ENCODE peak calls at places on chromosome 17, in ten cellular contexts. One of them, this sample, is unnamed.

GRCh38 chr17:78779848-78780247 is 2.2 kb downstream of the CYTH1 start:
- DNase-seq in sciatic nerve: no peak
- DNase-seq in choroid plexus epithelial cell: no peak
- DNase-seq in AG08396: no peak
- DNase-seq in NCI-H460: no peak
- DNase-seq in body of pancreas: peak
- DNase-seq in NCI-H187 treated with DMSO at 0.1 percent for 48 hours: peak
- DNase-seq in DMS79 treated with DMSO at 0.1 percent for 48 hours: peak
- DNase-seq in uterus: no peak
- DNase-seq in activated CD8-positive, alpha-beta T cell treated with anti-CD3 and anti-CD28 coated beads for 36 hours: peak
- DNase-seq in this sample: no peak

GRCh38 chr17:68707032-68707431 is 105.9 kb upstream of the FAM20A start:
- DNase-seq in DMS79 treated with DMSO at 0.1 percent for 48 hours: no peak
- DNase-seq in AG08396: peak
- DNase-seq in body of pancreas: peak
- DNase-seq in sciatic nerve: no peak
- DNase-seq in uterus: no peak
- DNase-seq in choroid plexus epithelial cell: peak
- DNase-seq in activated CD8-positive, alpha-beta T cell treated with anti-CD3 and anti-CD28 coated beads for 36 hours: no peak
- DNase-seq in NCI-H460: no peak
- DNase-seq in NCI-H187 treated with DMSO at 0.1 percent for 48 hours: no peak
- DNase-seq in this sample: peak

GRCh38 chr17:62101090-62101489 is 36.0 kb upstream of the MED13 start:
- DNase-seq in NCI-H187 treated with DMSO at 0.1 percent for 48 hours: no peak
- DNase-seq in uterus: no peak
- DNase-seq in NCI-H460: no peak
- DNase-seq in sciatic nerve: no peak
- DNase-seq in AG08396: no peak
- DNase-seq in choroid plexus epithelial cell: no peak
- DNase-seq in body of pancreas: no peak
- DNase-seq in activated CD8-positive, alpha-beta T cell treated with anti-CD3 and anti-CD28 coated beads for 36 hours: no peak
- DNase-seq in DMS79 treated with DMSO at 0.1 percent for 48 hours: no peak
- DNase-seq in this sample: peak

GRCh38 chr17:15213381-15214087 is 51.6 kb downstream of the PMP22 start:
- DNase-seq in activated CD8-positive, alpha-beta T cell treated with anti-CD3 and anti-CD28 coated beads for 36 hours: peak
- DNase-seq in DMS79 treated with DMSO at 0.1 percent for 48 hours: no peak
- DNase-seq in NCI-H187 treated with DMSO at 0.1 percent for 48 hours: no peak
- DNase-seq in sciatic nerve: no peak
- DNase-seq in NCI-H460: peak
- DNase-seq in choroid plexus epithelial cell: peak
- DNase-seq in body of pancreas: no peak
- DNase-seq in uterus: no peak
- DNase-seq in AG08396: no peak
- DNase-seq in this sample: peak

GRCh38 chr17:80482555-80483308 is 6.3 kb upstream of the NPTX1 start:
- DNase-seq in uterus: no peak
- DNase-seq in DMS79 treated with DMSO at 0.1 percent for 48 hours: no peak
- DNase-seq in activated CD8-positive, alpha-beta T cell treated with anti-CD3 and anti-CD28 coated beads for 36 hours: no peak
- DNase-seq in body of pancreas: no peak
- DNase-seq in sciatic nerve: no peak
- DNase-seq in choroid plexus epithelial cell: peak
- DNase-seq in NCI-H460: no peak
- DNase-seq in NCI-H187 treated with DMSO at 0.1 percent for 48 hours: no peak
- DNase-seq in AG08396: no peak
- DNase-seq in this sample: no peak

GRCh38 chr17:76934561-76935320 is 66.5 kb downstream of the MGAT5B start:
- DNase-seq in uterus: no peak
- DNase-seq in NCI-H460: no peak
- DNase-seq in DMS79 treated with DMSO at 0.1 percent for 48 hours: no peak
- DNase-seq in AG08396: no peak
- DNase-seq in body of pancreas: no peak
- DNase-seq in choroid plexus epithelial cell: no peak
- DNase-seq in activated CD8-positive, alpha-beta T cell treated with anti-CD3 and anti-CD28 coated beads for 36 hours: no peak
- DNase-seq in sciatic nerve: no peak
- DNase-seq in NCI-H187 treated with DMSO at 0.1 percent for 48 hours: no peak
- DNase-seq in this sample: no peak

GRCh38 chr17:50867856-50868438 is 1.8 kb upstream of the TOB1 start:
- DNase-seq in DMS79 treated with DMSO at 0.1 percent for 48 hours: no peak
- DNase-seq in sciatic nerve: no peak
- DNase-seq in AG08396: no peak
- DNase-seq in body of pancreas: no peak
- DNase-seq in uterus: no peak
- DNase-seq in choroid plexus epithelial cell: no peak
- DNase-seq in NCI-H460: no peak
- DNase-seq in NCI-H187 treated with DMSO at 0.1 percent for 48 hours: no peak
- DNase-seq in activated CD8-positive, alpha-beta T cell treated with anti-CD3 and anti-CD28 coated beads for 36 hours: no peak
- DNase-seq in this sample: no peak

GRCh38 chr17:15371731-15372130 is 30.3 kb upstream of the TEKT3 start:
- DNase-seq in body of pancreas: no peak
- DNase-seq in choroid plexus epithelial cell: no peak
- DNase-seq in NCI-H460: no peak
- DNase-seq in AG08396: no peak
- DNase-seq in activated CD8-positive, alpha-beta T cell treated with anti-CD3 and anti-CD28 coated beads for 36 hours: no peak
- DNase-seq in NCI-H187 treated with DMSO at 0.1 percent for 48 hours: no peak
- DNase-seq in sciatic nerve: no peak
- DNase-seq in DMS79 treated with DMSO at 0.1 percent for 48 hours: no peak
- DNase-seq in uterus: no peak
- DNase-seq in this sample: no peak

GRCh38 chr17:29594441-29595090 is 1.6 kb downstream of the ANKRD13B start:
- DNase-seq in AG08396: no peak
- DNase-seq in activated CD8-positive, alpha-beta T cell treated with anti-CD3 and anti-CD28 coated beads for 36 hours: no peak
- DNase-seq in NCI-H187 treated with DMSO at 0.1 percent for 48 hours: no peak
- DNase-seq in DMS79 treated with DMSO at 0.1 percent for 48 hours: no peak
- DNase-seq in NCI-H460: no peak
- DNase-seq in body of pancreas: no peak
- DNase-seq in sciatic nerve: peak
- DNase-seq in uterus: peak
- DNase-seq in choroid plexus epithelial cell: no peak
- DNase-seq in this sample: no peak

GRCh38 chr17:45579529-45580495 is 89.3 kb upstream of the PLEKHM1 start:
- DNase-seq in activated CD8-positive, alpha-beta T cell treated with anti-CD3 and anti-CD28 coated beads for 36 hours: no peak
- DNase-seq in body of pancreas: no peak
- DNase-seq in NCI-H460: no peak
- DNase-seq in sciatic nerve: no peak
- DNase-seq in uterus: no peak
- DNase-seq in choroid plexus epithelial cell: no peak
- DNase-seq in AG08396: no peak
- DNase-seq in DMS79 treated with DMSO at 0.1 percent for 48 hours: no peak
- DNase-seq in NCI-H187 treated with DMSO at 0.1 percent for 48 hours: no peak
- DNase-seq in this sample: peak

GRCh38 chr17:4485676-4486646 is 12.7 kb upstream of the SPNS2 start:
- DNase-seq in NCI-H187 treated with DMSO at 0.1 percent for 48 hours: no peak
- DNase-seq in DMS79 treated with DMSO at 0.1 percent for 48 hours: no peak
- DNase-seq in AG08396: no peak
- DNase-seq in body of pancreas: no peak
- DNase-seq in activated CD8-positive, alpha-beta T cell treated with anti-CD3 and anti-CD28 coated beads for 36 hours: peak
- DNase-seq in uterus: no peak
- DNase-seq in NCI-H460: no peak
- DNase-seq in choroid plexus epithelial cell: no peak
- DNase-seq in sciatic nerve: no peak
- DNase-seq in this sample: no peak

GRCh38 chr17:7191069-7191468 is 11.9 kb upstream of the ASGR1 start:
- DNase-seq in sciatic nerve: no peak
- DNase-seq in uterus: no peak
- DNase-seq in NCI-H187 treated with DMSO at 0.1 percent for 48 hours: no peak
- DNase-seq in choroid plexus epithelial cell: no peak
- DNase-seq in AG08396: no peak
- DNase-seq in DMS79 treated with DMSO at 0.1 percent for 48 hours: no peak
- DNase-seq in NCI-H460: no peak
- DNase-seq in activated CD8-positive, alpha-beta T cell treated with anti-CD3 and anti-CD28 coated beads for 36 hours: no peak
- DNase-seq in body of pancreas: no peak
- DNase-seq in this sample: no peak

GRCh38 chr17:78442648-78443128 is 64.2 kb downstream of the PGS1 start:
- DNase-seq in DMS79 treated with DMSO at 0.1 percent for 48 hours: no peak
- DNase-seq in choroid plexus epithelial cell: peak
- DNase-seq in AG08396: peak
- DNase-seq in activated CD8-positive, alpha-beta T cell treated with anti-CD3 and anti-CD28 coated beads for 36 hours: no peak
- DNase-seq in NCI-H460: peak
- DNase-seq in sciatic nerve: peak
- DNase-seq in uterus: peak
- DNase-seq in NCI-H187 treated with DMSO at 0.1 percent for 48 hours: no peak
- DNase-seq in body of pancreas: peak
- DNase-seq in this sample: no peak

GRCh38 chr17:73203788-73204479 is 11.1 kb downstream of the COG1 start:
- DNase-seq in NCI-H460: no peak
- DNase-seq in body of pancreas: no peak
- DNase-seq in DMS79 treated with DMSO at 0.1 percent for 48 hours: no peak
- DNase-seq in uterus: no peak
- DNase-seq in NCI-H187 treated with DMSO at 0.1 percent for 48 hours: no peak
- DNase-seq in sciatic nerve: no peak
- DNase-seq in choroid plexus epithelial cell: no peak
- DNase-seq in AG08396: no peak
- DNase-seq in activated CD8-positive, alpha-beta T cell treated with anti-CD3 and anti-CD28 coated beads for 36 hours: peak
- DNase-seq in this sample: no peak

GRCh38 chr17:44203731-44204452 is 4.2 kb upstream of the ATXN7L3 start:
- DNase-seq in choroid plexus epithelial cell: peak
- DNase-seq in activated CD8-positive, alpha-beta T cell treated with anti-CD3 and anti-CD28 coated beads for 36 hours: peak
- DNase-seq in DMS79 treated with DMSO at 0.1 percent for 48 hours: no peak
- DNase-seq in AG08396: peak
- DNase-seq in uterus: no peak
- DNase-seq in sciatic nerve: no peak
- DNase-seq in body of pancreas: peak
- DNase-seq in NCI-H187 treated with DMSO at 0.1 percent for 48 hours: no peak
- DNase-seq in NCI-H460: no peak
- DNase-seq in this sample: peak

GRCh38 chr17:78343433-78344201 is 16.3 kb downstream of the SOCS3 start:
- DNase-seq in activated CD8-positive, alpha-beta T cell treated with anti-CD3 and anti-CD28 coated beads for 36 hours: peak
- DNase-seq in AG08396: no peak
- DNase-seq in uterus: no peak
- DNase-seq in NCI-H187 treated with DMSO at 0.1 percent for 48 hours: no peak
- DNase-seq in choroid plexus epithelial cell: no peak
- DNase-seq in sciatic nerve: no peak
- DNase-seq in DMS79 treated with DMSO at 0.1 percent for 48 hours: no peak
- DNase-seq in NCI-H460: no peak
- DNase-seq in body of pancreas: peak
- DNase-seq in this sample: peak

GRCh38 chr17:79838541-79839274 is 532 bp downstream of the CBX4 start:
- DNase-seq in choroid plexus epithelial cell: peak
- DNase-seq in NCI-H187 treated with DMSO at 0.1 percent for 48 hours: no peak
- DNase-seq in activated CD8-positive, alpha-beta T cell treated with anti-CD3 and anti-CD28 coated beads for 36 hours: peak
- DNase-seq in body of pancreas: peak
- DNase-seq in AG08396: peak
- DNase-seq in NCI-H460: no peak
- DNase-seq in uterus: peak
- DNase-seq in DMS79 treated with DMSO at 0.1 percent for 48 hours: peak
- DNase-seq in sciatic nerve: peak
- DNase-seq in this sample: peak